ENCODE peak calls at places on chromosomes 4 and X, in seven cellular contexts. Z is activated CD4-positive, alpha-beta T cell treated with anti-CD3 and anti-CD28 coated beads, Interleukin-2, amount 50 U/mL, for 1 hour; S is neural progenitor cell; J is GM13976; H is H4; K is HFF-Myc; G is fibroblast of the aortic adventitia. Y is an unnamed sample.

GRCh38 chrX:48918644-48919340 is at the start of gene PIM2:
- DNase-seq in Z (peak; percentile 90), S (peak; percentile 96), J (peak; percentile 90), H (peak; percentile 89), K (peak; percentile 78), G (peak; percentile 39), Y (peak; percentile 91)

GRCh38 chr4:87270144-87270543 is 49.7 kb upstream of the KLHL8 start:
- DNase-seq in Z (no peak), S (peak; percentile 59), J (no peak), H (peak; percentile 48), K (peak; percentile 3), G (peak; percentile 71), Y (peak; percentile 67)

GRCh38 chrX:11393949-11394654 is 100.9 kb downstream of the AMELX start:
- DNase-seq in Z (no peak), S (no peak), J (no peak), H (no peak), K (no peak), G (no peak), Y (no peak)

GRCh38 chr4:181569553-181569952 is 673.6 kb upstream of the TENM3 start:
- DNase-seq in Z (no peak), S (peak; percentile 39), J (peak; percentile 57), H (peak; percentile 65), K (no peak), G (peak; percentile 66), Y (peak; percentile 30)

GRCh38 chr4:25973346-25973745 is 59.3 kb downstream of the SMIM20 start:
- DNase-seq in Z (no peak), S (no peak), J (no peak), H (no peak), K (no peak), G (peak; percentile 65), Y (no peak)

GRCh38 chr4:56653461-56654237 is 27.4 kb downstream of the HOPX start:
- DNase-seq in Z (no peak), S (no peak), J (no peak), H (no peak), K (no peak), G (no peak), Y (no peak)

GRCh38 chrX:2908125-2908685 is 20.9 kb downstream of the ARSD start:
- DNase-seq in Z (no peak), S (no peak), J (no peak), H (no peak), K (no peak), G (no peak), Y (no peak)

GRCh38 chrX:20015422-20015821 is 24.6 kb upstream of the BCLAF3 start:
- DNase-seq in Z (no peak), S (no peak), J (no peak), H (no peak), K (no peak), G (no peak), Y (no peak)

GRCh38 chr4:112523764-112524505 is 8.0 kb upstream of the NEUROG2 start:
- DNase-seq in Z (peak; percentile 69), S (peak; percentile 95), J (peak; percentile 89), H (peak; percentile 21), K (no peak), G (no peak), Y (peak; percentile 11)

GRCh38 chr4:8641931-8642650 is 49.5 kb downstream of the CPZ start:
- DNase-seq in Z (no peak), S (no peak), J (no peak), H (no peak), K (no peak), G (no peak), Y (no peak)

GRCh38 chr4:54099959-54100606 is at the start of gene GSX2:
- DNase-seq in Z (no peak), S (peak; percentile 54), J (no peak), H (no peak), K (no peak), G (peak; percentile 13), Y (no peak)

GRCh38 chrX:20454117-20454516 is 187.4 kb upstream of the RPS6KA3 start:
- DNase-seq in Z (no peak), S (no peak), J (no peak), H (no peak), K (no peak), G (no peak), Y (peak; percentile 56)